ENCODE peak calls at places on chromosome 21, in six cellular contexts. Y is ovary, J is breast epithelium, L is fibroblast of pulmonary artery, S is H9, I is endothelial cell. M is an unnamed sample.

GRCh38 chr21:25313891-25314646 is 293.2 kb downstream of the MRPL39 start:
- DNase-seq in Y (no peak), J (no peak), L (peak), S (no peak), I (no peak), M (no peak)

GRCh38 chr21:43969115-43969444 is 43.0 kb upstream of the TRAPPC10 start:
- DNase-seq in Y (no peak), J (no peak), L (no peak), S (no peak), I (no peak), M (no peak)

GRCh38 chr21:39441502-39442475 is 3.8 kb downstream of the LCA5L start:
- DNase-seq in Y (no peak), J (no peak), L (peak), S (no peak), I (peak), M (peak)

GRCh38 chr21:31426235-31426797 is 82.3 kb upstream of the TIAM1 start:
- DNase-seq in Y (no peak), J (no peak), L (no peak), S (no peak), I (no peak), M (no peak)

GRCh38 chr21:33567914-33568313 is 20.6 kb downstream of the DONSON start:
- DNase-seq in Y (no peak), J (no peak), L (no peak), S (no peak), I (no peak), M (no peak)

GRCh38 chr21:17828223-17828622 is 9.1 kb upstream of the C21orf91 start:
- DNase-seq in Y (no peak), J (no peak), L (peak), S (no peak), I (no peak), M (no peak)

GRCh38 chr21:43892334-43892733 is 27.3 kb downstream of the AGPAT3 start:
- DNase-seq in Y (no peak), J (no peak), L (no peak), S (no peak), I (no peak), M (no peak)

GRCh38 chr21:20419780-20420179 is 578.4 kb upstream of the NCAM2 start:
- DNase-seq in Y (no peak), J (no peak), L (no peak), S (no peak), I (no peak), M (no peak)

GRCh38 chr21:38342734-38343133 is 85.9 kb downstream of the KCNJ15 start:
- DNase-seq in Y (no peak), J (no peak), L (no peak), S (no peak), I (no peak), M (no peak)

GRCh38 chr21:25977068-25977611 is 193.4 kb downstream of the APP start:
- DNase-seq in Y (no peak), J (no peak), L (no peak), S (no peak), I (no peak), M (no peak)

GRCh38 chr21:40923361-40923760 is 76.4 kb upstream of the DSCAM start:
- DNase-seq in Y (no peak), J (peak), L (no peak), S (no peak), I (no peak), M (no peak)

GRCh38 chr21:39633043-39633442 is 20.3 kb downstream of the B3GALT5 start:
- DNase-seq in Y (no peak), J (no peak), L (no peak), S (no peak), I (no peak), M (no peak)

GRCh38 chr21:41316641-41317392 is at the start of gene FAM3B:
- DNase-seq in Y (no peak), J (no peak), L (no peak), S (peak), I (peak), M (peak)

GRCh38 chr21:34526618-34527290 is 14.7 kb upstream of the KCNE1 start:
- DNase-seq in Y (peak), J (peak), L (peak), S (peak), I (peak), M (no peak)

GRCh38 chr21:26637346-26637745 is 64.3 kb upstream of the CYYR1 start:
- DNase-seq in Y (no peak), J (no peak), L (no peak), S (no peak), I (no peak), M (no peak)

GRCh38 chr21:27219068-27219467 is 252.2 kb upstream of the ADAMTS5 start:
- DNase-seq in Y (no peak), J (no peak), L (peak), S (no peak), I (no peak), M (no peak)

GRCh38 chr21:44364151-44365053 is 11.0 kb downstream of the TRPM2 start:
- DNase-seq in Y (no peak), J (no peak), L (no peak), S (peak), I (no peak), M (no peak)

GRCh38 chr21:44006656-44007055 is 5.5 kb upstream of the TRAPPC10 start:
- DNase-seq in Y (no peak), J (no peak), L (peak), S (no peak), I (no peak), M (no peak)

GRCh38 chr21:39911286-39911685 is 44.0 kb downstream of the PCP4 start:
- DNase-seq in Y (no peak), J (no peak), L (no peak), S (no peak), I (no peak), M (no peak)

GRCh38 chr21:36093512-36093911 is 23.7 kb downstream of the CBR1 start:
- DNase-seq in Y (no peak), J (no peak), L (no peak), S (no peak), I (no peak), M (no peak)

GRCh38 chr21:36082140-36082742 is 12.4 kb downstream of the CBR1 start:
- DNase-seq in Y (no peak), J (no peak), L (no peak), S (no peak), I (no peak), M (no peak)

GRCh38 chr21:36089946-36090345 is 20.1 kb downstream of the CBR1 start:
- DNase-seq in Y (no peak), J (peak), L (no peak), S (no peak), I (no peak), M (no peak)

GRCh38 chr21:36092676-36093075 is 22.9 kb downstream of the CBR1 start:
- DNase-seq in Y (no peak), J (no peak), L (no peak), S (no peak), I (no peak), M (no peak)

DNA sequence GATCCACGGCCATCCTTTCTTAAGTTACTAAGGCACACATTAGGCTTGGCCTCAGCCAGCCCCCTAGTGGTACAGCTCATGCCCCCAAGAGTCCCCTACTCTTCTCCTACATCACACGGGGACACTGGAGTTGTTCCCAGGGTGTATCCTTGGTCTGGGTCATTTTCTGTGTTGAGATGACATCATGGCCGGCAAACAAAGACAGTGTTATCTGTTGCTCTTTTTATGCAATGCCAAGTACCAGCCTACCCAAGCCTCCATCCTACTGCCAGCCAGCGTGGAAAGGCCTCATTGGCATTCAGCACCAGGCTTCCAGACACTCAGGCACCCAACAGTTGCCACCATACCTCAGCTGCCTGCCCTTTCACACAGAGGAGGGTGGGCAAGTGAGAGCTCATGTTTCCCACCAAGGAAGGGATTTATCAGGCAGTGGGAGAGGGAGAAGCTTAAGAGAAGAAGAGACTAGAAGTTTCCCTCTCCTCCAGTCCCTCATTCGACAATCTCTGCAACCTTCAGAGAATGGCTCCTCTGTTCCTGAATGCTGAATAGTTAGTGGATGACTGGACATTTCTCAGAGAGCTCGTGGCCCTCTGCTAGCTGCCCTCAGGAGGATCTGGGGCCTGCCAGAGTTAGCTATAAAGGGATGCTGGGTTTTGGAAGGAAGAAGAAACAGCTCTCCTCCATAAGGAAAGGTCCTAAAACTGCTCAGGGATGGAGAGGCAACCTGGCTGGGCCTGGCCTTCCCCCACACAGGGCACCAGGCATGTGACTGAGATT is 17.7 kb downstream of the CBR1 start:
- DNase-seq in Y (no peak), J (no peak), L (no peak), S (peak), I (no peak), M (no peak)
- TF ChIP-seq CTCF in Y (no peak), J (no peak), L (no peak), S (peak), I (no peak), M (no peak)

GRCh38 chr21:45582128-45582527 is 39.9 kb upstream of the SLC19A1 start:
- DNase-seq in Y (no peak), J (no peak), L (no peak), S (no peak), I (no peak), M (no peak)

GRCh38 chr21:45580576-45581321 is 38.5 kb upstream of the SLC19A1 start:
- DNase-seq in Y (no peak), J (no peak), L (no peak), S (no peak), I (no peak), M (no peak)

GRCh38 chr21:45580181-45580575 is 37.9 kb upstream of the SLC19A1 start:
- DNase-seq in Y (no peak), J (no peak), L (no peak), S (no peak), I (no peak), M (no peak)

GRCh38 chr21:45579383-45580180 is 37.3 kb upstream of the SLC19A1 start:
- DNase-seq in Y (no peak), J (no peak), L (no peak), S (no peak), I (no peak), M (no peak)

DNA sequence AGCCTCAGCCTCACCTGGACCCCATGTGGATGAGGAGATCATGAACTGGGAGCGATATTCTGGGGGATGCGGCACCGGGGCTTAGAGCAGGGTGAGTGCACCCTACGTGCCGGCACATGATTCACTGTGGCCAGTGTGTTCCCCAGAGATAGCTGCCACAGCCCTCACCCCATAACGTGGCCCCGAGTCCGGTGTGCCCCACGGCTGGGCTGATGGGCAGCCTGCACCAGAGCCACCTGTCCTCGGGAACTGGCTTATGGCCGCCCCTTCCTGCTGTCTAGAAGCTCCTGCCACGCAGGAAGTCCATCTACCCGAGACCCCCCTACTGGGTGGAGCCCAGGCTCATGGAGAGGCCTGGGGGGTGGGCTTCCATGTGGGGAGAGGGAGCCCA is 39.1 kb upstream of the SLC19A1 start:
- DNase-seq in Y (no peak), J (no peak), L (no peak), S (no peak), I (no peak), M (no peak)
- TF ChIP-seq CTCF in Y (no peak), J (no peak), L (no peak), S (no peak), I (no peak), M (no peak)

GRCh38 chr21:14863745-14864210 is 201.0 kb downstream of the NRIP1 start:
- DNase-seq in Y (no peak), J (no peak), L (peak), S (no peak), I (no peak), M (no peak)

GRCh38 chr21:14858309-14858708 is 206.5 kb downstream of the NRIP1 start:
- DNase-seq in Y (no peak), J (no peak), L (no peak), S (no peak), I (no peak), M (no peak)

GRCh38 chr21:14866859-14867560 is 197.8 kb downstream of the NRIP1 start:
- DNase-seq in Y (no peak), J (no peak), L (no peak), S (no peak), I (no peak), M (no peak)

GRCh38 chr21:14864211-14865021 is 200.4 kb downstream of the NRIP1 start:
- DNase-seq in Y (peak), J (peak), L (peak), S (peak), I (peak), M (peak)

DNA sequence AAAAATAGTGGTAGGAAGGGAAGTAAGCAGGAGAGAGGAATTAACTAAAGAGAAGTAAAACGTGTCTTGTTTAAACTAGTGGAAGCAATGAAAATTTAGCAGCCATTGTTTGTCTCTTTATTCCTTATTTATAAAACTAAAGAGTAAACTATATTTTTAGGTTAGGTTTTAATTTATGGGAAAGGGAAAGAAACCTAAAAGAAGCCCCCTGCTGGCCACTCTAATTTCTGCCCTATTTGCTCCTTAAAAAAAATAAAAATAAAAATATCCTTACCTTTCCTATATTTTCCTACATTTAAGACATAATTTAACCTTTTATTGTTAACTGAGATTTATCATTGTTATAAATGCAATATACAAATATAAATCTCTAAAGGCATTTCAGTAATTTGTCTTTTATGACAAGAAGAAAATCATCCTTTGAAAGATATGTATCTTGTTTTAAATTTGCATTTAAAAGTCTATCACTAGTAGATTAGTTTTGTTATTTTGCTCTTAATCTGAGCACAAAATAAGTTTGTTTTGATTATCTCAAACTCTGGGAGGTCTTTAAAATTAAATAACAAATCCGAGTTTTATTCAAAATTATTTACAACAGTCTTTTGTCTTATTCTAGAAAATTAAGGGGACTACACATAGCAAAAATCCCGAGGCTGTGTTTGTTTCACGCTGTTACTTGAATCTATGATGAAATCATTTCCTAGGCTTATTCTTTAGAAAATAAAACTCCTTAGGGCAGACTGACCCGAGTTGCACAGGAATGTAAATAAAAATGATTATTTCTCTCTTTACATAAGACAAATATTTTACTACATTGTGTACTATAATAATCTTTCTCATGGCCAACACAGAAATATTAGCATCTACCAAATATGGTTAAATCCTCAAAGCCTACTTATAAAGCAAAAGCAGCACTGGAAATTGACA is 201.7 kb downstream of the NRIP1 start:
- DNase-seq in Y (no peak), J (no peak), L (peak), S (no peak), I (peak), M (no peak)
- TF ChIP-seq CTCF in Y (no peak), J (peak), L (peak), S (peak), I (peak), M (peak)

DNA sequence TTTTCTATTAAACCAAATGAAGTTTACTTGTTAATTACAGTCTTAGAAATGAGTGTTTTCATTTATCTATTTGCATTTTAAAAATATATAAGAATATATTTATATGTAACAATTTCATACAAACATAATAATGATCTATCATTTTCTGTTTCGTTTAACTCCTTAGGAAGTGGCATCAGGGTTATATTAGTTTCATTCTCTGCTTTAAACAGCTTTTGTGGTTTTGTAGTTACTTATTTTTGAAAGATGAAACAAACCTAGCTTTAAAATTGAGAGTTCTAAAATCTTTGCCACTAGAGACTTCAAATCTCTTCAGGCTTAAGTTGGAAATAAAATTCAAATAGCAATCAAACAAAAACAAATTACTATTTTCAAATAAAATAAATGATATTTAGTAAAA is 2110.6 kb downstream of the MRPL39 start:
- DNase-seq in Y (no peak), J (no peak), L (no peak), S (no peak), I (no peak), M (no peak)
- TF ChIP-seq CTCF in Y (no peak), J (no peak), L (no peak), S (no peak), I (no peak), M (no peak)

M was measured in glutamatergic neuron.